ENCODE peak calls at places on chromosomes 2 and 18, in seven cellular contexts. J is cardiac muscle cell; O is CD8-positive, alpha-beta T cell; D is H9; X is right lobe of liver; S is CD4-positive, alpha-beta T cell; G is OCI-LY7. C is an unnamed sample.

GRCh38 chr2:45353879-45354278 is 257.2 kb downstream of the SRBD1 start:
- DNase-seq in X (no peak), G (no peak), O (no peak), D (no peak), J (no peak), S (no peak), C (no peak)

GRCh38 chr2:110157153-110157793 is 41.7 kb upstream of the MALL start:
- DNase-seq in X (no peak), D (no peak), G (peak), O (no peak), J (peak), S (no peak), C (no peak)

GRCh38 chr18:9025104-9025838 is 77.2 kb upstream of the NDUFV2 start:
- DNase-seq in O (no peak), J (no peak), D (no peak), S (no peak), G (no peak), X (no peak), C (no peak)

GRCh38 chr18:78526923-78527775 is 452.5 kb upstream of the SALL3 start:
- DNase-seq in O (no peak), G (no peak), S (no peak), J (peak), D (peak), X (no peak), C (peak)

GRCh38 chr2:222993920-222994650 is 57.9 kb upstream of the KCNE4 start:
- DNase-seq in J (peak), G (no peak), S (no peak), O (no peak), X (no peak), D (no peak), C (peak)

GRCh38 chr18:70368903-70369302 is 80.1 kb downstream of the SOCS6 start:
- DNase-seq in G (no peak), J (no peak), X (no peak), D (no peak), S (no peak), O (no peak), C (no peak)

GRCh38 chr2:153403937-153404336 is 74.6 kb downstream of the RPRM start:
- DNase-seq in G (no peak), D (no peak), J (no peak), S (no peak), O (no peak), X (no peak), C (no peak)

GRCh38 chr2:188884552-188884951 is 89.6 kb upstream of the COL3A1 start:
- DNase-seq in D (no peak), J (no peak), S (no peak), G (no peak), O (no peak), X (no peak), C (no peak)

GRCh38 chr2:240946654-240947053 is 40.5 kb downstream of the CROCC2 start:
- DNase-seq in S (no peak), D (no peak), O (no peak), G (no peak), X (no peak), J (no peak), C (peak)

GRCh38 chr2:120175000-120175581 is 48.1 kb downstream of the TMEM185B start:
- DNase-seq in G (peak), O (no peak), X (no peak), D (no peak), J (peak), S (no peak), C (no peak)

GRCh38 chr2:188786368-188786781 is 187.8 kb upstream of the COL3A1 start:
- DNase-seq in O (no peak), X (no peak), J (no peak), S (no peak), G (no peak), D (no peak), C (no peak)

GRCh38 chr2:157691695-157692094 is 63.0 kb upstream of the ACVR1C start:
- DNase-seq in G (no peak), S (no peak), J (no peak), O (no peak), D (no peak), X (no peak), C (no peak)

GRCh38 chr2:160125828-160126227 is 63.4 kb upstream of the PLA2R1 start:
- DNase-seq in D (no peak), O (no peak), J (no peak), X (no peak), S (no peak), G (no peak), C (no peak)

GRCh38 chr2:200968735-200969134 is 5.3 kb upstream of the ORC2 start:
- DNase-seq in D (no peak), O (no peak), G (no peak), X (no peak), J (no peak), S (no peak), C (no peak)

GRCh38 chr2:105796791-105797190 is 52.1 kb downstream of the NCK2 start:
- DNase-seq in X (no peak), G (no peak), J (no peak), O (no peak), S (no peak), D (no peak), C (no peak)
- H3K27ac ChIP-seq in X (no peak), G (peak), J (no peak), O (peak), S (peak), D (no peak), C (no peak)

GRCh38 chr18:21834301-21834660 is 93.7 kb downstream of the MIB1 start:
- DNase-seq in O (no peak), S (no peak), X (no peak), D (no peak), J (peak), G (no peak), C (no peak)

GRCh38 chr18:21831413-21831831 is 90.8 kb downstream of the MIB1 start:
- DNase-seq in D (no peak), J (peak), S (no peak), X (no peak), G (no peak), O (no peak), C (peak)

GRCh38 chr18:21830533-21830932 is 89.9 kb downstream of the MIB1 start:
- DNase-seq in S (no peak), D (no peak), O (no peak), J (no peak), G (no peak), X (no peak), C (no peak)

GRCh38 chr18:21833619-21834300 is 93.2 kb downstream of the MIB1 start:
- DNase-seq in O (no peak), G (no peak), J (peak), X (no peak), D (no peak), S (no peak), C (no peak)
- H3K27ac ChIP-seq in O (no peak), G (no peak), J (peak), X (no peak), D (no peak), S (no peak), C (no peak)

GRCh38 chr2:70019096-70019495 is 57.7 kb upstream of the ASPRV1 start:
- DNase-seq in J (no peak), X (no peak), G (no peak), D (no peak), S (no peak), O (no peak), C (no peak)

GRCh38 chr2:70029814-70030409 is 57.4 kb upstream of the PCBP1 start:
- DNase-seq in J (peak), S (no peak), G (no peak), O (no peak), X (peak), D (peak), C (peak)

GRCh38 chr2:70024284-70024683 is 62.9 kb upstream of the ASPRV1 start:
- DNase-seq in O (no peak), G (no peak), S (no peak), X (no peak), J (no peak), D (peak), C (no peak)
- H3K27ac ChIP-seq in O (no peak), G (no peak), S (no peak), X (no peak), J (no peak), D (no peak), C (no peak)

DNA sequence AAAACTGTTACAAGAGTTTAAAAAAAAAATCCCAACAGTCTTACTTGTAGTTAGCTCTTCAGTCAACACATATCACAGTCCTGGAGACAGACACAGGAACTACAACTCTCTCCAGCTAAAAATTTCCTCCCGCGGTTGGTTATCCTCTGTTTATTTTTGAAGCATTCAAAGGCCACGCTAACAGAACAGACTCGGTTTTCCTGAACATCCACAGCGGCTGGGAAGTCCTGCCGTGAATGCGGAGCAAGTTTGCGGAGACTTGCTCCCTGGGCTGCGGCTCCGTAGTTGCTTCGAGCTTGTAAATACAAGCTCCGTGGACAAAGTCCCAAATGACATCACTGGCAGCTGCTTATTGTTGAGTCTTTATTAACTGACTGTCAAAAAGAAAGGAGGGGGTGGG is at the start of gene NCKAP5:
- DNase-seq in J (peak), D (no peak), O (no peak), G (no peak), X (peak), S (no peak), C (no peak)
- H3K27ac ChIP-seq in J (no peak), D (no peak), O (no peak), G (no peak), X (peak), S (no peak), C (no peak)

DNA sequence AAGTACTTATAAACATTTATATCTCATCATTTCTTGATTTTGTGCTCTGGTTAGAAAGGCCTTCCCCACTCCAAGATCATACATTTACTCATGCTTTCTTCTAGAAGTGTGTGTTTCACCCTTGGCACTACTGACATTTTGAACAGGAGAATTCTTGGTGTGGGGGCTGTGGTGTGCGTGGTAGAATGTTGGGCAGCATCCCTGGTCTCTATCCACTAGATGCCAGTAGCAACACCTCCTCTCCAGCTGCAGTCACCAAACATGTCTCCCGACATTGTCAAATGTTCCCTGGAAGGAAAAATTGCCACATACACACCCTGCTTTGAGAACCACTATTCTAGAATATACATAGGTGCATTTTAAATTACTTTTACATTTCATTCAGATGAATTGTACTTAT is 8.7 kb upstream of the TGIF1 start:
- DNase-seq in S (no peak), X (no peak), O (no peak), D (peak), J (peak), G (peak), C (no peak)
- H3K27ac ChIP-seq in S (no peak), X (no peak), O (no peak), D (no peak), J (no peak), G (no peak), C (no peak)

GRCh38 chr2:42590176-42590575 is 21.7 kb downstream of the MTA3 start:
- DNase-seq in O (no peak), X (no peak), J (no peak), G (no peak), S (no peak), D (no peak), C (no peak)

GRCh38 chr2:42581257-42581656 is 12.8 kb downstream of the MTA3 start:
- DNase-seq in X (no peak), D (no peak), G (no peak), O (no peak), S (no peak), J (no peak), C (no peak)

GRCh38 chr2:42588158-42588557 is 19.7 kb downstream of the MTA3 start:
- DNase-seq in D (no peak), S (no peak), X (no peak), J (no peak), O (no peak), G (no peak), C (no peak)

DNA sequence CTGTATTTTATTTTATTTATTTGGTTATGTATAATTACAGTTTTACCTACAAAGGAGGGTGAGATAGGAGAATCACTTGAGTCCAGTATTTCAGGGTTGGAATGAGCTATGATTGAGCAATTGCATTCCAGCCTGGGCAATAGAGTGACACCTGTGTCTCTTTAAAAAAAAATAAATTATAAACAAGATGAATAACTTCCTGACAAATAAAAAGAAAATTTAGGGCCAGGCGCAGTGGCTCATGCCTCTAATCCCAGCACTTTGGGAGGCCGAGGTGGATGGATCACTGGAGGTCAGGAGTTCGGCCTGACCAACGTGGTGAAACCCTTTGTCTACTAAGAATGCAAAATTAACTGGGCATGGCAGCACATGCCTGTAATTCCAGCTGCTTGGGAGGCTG is 17.3 kb downstream of the MTA3 start:
- DNase-seq in X (no peak), J (no peak), G (no peak), O (no peak), S (no peak), D (no peak), C (no peak)
- H3K27ac ChIP-seq in X (no peak), J (no peak), G (no peak), O (no peak), S (no peak), D (no peak), C (no peak)

DNA sequence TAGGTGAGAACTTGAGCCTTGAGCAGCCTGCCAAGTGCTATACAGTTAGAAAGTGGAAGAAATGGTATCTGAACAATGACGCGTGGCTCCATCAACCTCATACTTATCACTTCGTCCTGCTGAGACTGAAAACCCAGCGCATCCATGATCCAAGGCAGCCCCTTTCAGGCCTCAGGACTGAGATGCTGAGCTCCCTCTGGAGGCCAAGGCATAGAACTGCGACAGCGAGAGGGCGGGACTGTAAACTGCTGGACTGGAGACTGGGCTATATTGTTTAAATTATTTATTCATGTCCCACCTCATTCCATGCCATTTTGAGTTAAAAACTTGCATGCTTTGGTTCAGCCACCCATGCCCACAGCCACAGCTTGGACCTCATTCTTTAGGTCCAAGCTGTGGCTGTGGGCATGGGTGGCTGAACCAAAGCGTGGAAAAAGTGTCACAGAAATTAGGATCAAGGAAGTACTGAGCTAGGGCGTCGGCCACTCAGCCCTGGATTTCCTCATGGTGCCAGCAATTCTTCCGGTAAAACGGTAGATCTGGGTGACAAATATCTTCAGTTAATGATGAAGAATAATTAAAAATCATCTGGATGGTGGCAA is 195.5 kb downstream of the L3MBTL4 start:
- DNase-seq in X (no peak), J (peak), D (peak), O (no peak), G (peak), S (no peak), C (no peak)
- H3K27ac ChIP-seq in X (no peak), J (no peak), D (no peak), O (no peak), G (no peak), S (no peak), C (no peak)

GRCh38 chr2:191152841-191153240 is 2.0 kb upstream of the STAT4 start:
- DNase-seq in S (no peak), J (peak), G (no peak), O (peak), D (no peak), X (no peak), C (no peak)

GRCh38 chr2:191150451-191151314 is at the start of gene STAT4:
- DNase-seq in G (no peak), S (peak), X (peak), J (peak), D (peak), O (peak), C (no peak)

GRCh38 chr2:191148766-191149165 is 2.0 kb downstream of the STAT4 start:
- DNase-seq in O (no peak), J (no peak), S (no peak), G (no peak), D (no peak), X (no peak), C (no peak)

GRCh38 chr2:191151315-191151698 is 513 bp upstream of the STAT4 start:
- DNase-seq in X (no peak), J (no peak), D (peak), S (no peak), G (no peak), O (no peak), C (no peak)

GRCh38 chr2:191150121-191150450 is 708 bp downstream of the STAT4 start:
- DNase-seq in G (no peak), O (no peak), D (no peak), J (no peak), S (no peak), X (no peak), C (no peak)
- H3K27ac ChIP-seq in G (no peak), O (peak), D (no peak), J (no peak), S (peak), X (peak), C (no peak)

C was measured in coronary artery.